ENCODE peak calls at places on chromosome 19, in five cellular contexts. U is OCI-LY7, G is suprapubic skin, I is body of pancreas, S is transverse colon. Y is an unnamed sample. For H3K36me3 and H3K4me1, the result is how much of the 10 kb centered on the place peaks cover.

GRCh38 chr19:52140077-52140710 is 456 bp upstream of the ZNF616 start:
- DNase-seq in S (no peak), G (no peak), I (no peak), U (no peak), Y (no peak)

GRCh38 chr19:41409288-41409687 is 11.7 kb downstream of the BCKDHA start:
- DNase-seq in G (no peak), I (peak), S (no peak), U (no peak), Y (no peak)

GRCh38 chr19:57927587-57927986 is 7.6 kb downstream of the ZNF418 start:
- DNase-seq in I (no peak), G (no peak), U (no peak), S (no peak), Y (no peak)

GRCh38 chr19:6723738-6724137 is 3.3 kb upstream of the C3 start:
- DNase-seq in S (no peak), U (peak), I (no peak), G (no peak), Y (no peak)

GRCh38 chr19:8324186-8325050 is 3.1 kb downstream of the RPS28 start:
- DNase-seq in I (peak), U (peak), S (no peak), G (no peak), Y (no peak)

GRCh38 chr19:39078436-39079200 is 5.5 kb upstream of the ACP7 start:
- DNase-seq in G (no peak), U (no peak), I (no peak), S (no peak), Y (peak)

GRCh38 chr19:41351339-41352245 is 2.1 kb downstream of the TGFB1 start:
- DNase-seq in G (no peak), U (peak), S (peak), I (peak), Y (no peak)

GRCh38 chr19:7920520-7921301 is 573 bp downstream of the SNAPC2 start:
- DNase-seq in U (peak), G (peak), S (peak), I (peak), Y (peak)

GRCh38 chr19:33819875-33820781 is 23.5 kb downstream of the KCTD15 start:
- DNase-seq in S (peak), I (peak), U (peak), G (peak), Y (peak)

GRCh38 chr19:46785054-46785979 is 3.1 kb downstream of the SLC1A5 start:
- DNase-seq in S (no peak), U (peak), G (no peak), I (no peak), Y (no peak)

GRCh38 chr19:33311326-33311682 is 9.0 kb upstream of the CEBPA start:
- DNase-seq in U (no peak), G (no peak), S (peak), I (peak), Y (no peak)

GRCh38 chr19:47377208-47377701 is 28.1 kb downstream of the DHX34 start:
- DNase-seq in U (no peak), S (no peak), G (no peak), I (peak), Y (no peak)

GRCh38 chr19:49071860-49072547 is 495 bp downstream of the KCNA7 start:
- DNase-seq in S (no peak), I (no peak), U (no peak), G (no peak), Y (no peak)

GRCh38 chr19:41945135-41945766 is 13.9 kb downstream of the RABAC1 start:
- DNase-seq in S (peak), U (peak), G (no peak), I (peak), Y (no peak)

GRCh38 chr19:43594710-43595604 is 977 bp downstream of the IRGQ start:
- DNase-seq in I (peak), G (no peak), S (peak), U (peak), Y (no peak)

GRCh38 chr19:9009935-9010651 is at the start of gene MUC16:
- DNase-seq in G (no peak), U (no peak), S (no peak), I (no peak), Y (no peak)

GRCh38 chr19:8456064-8456463 is 11.3 kb downstream of the HNRNPM start:
- DNase-seq in G (no peak), U (no peak), S (no peak), I (peak), Y (no peak)

DNA sequence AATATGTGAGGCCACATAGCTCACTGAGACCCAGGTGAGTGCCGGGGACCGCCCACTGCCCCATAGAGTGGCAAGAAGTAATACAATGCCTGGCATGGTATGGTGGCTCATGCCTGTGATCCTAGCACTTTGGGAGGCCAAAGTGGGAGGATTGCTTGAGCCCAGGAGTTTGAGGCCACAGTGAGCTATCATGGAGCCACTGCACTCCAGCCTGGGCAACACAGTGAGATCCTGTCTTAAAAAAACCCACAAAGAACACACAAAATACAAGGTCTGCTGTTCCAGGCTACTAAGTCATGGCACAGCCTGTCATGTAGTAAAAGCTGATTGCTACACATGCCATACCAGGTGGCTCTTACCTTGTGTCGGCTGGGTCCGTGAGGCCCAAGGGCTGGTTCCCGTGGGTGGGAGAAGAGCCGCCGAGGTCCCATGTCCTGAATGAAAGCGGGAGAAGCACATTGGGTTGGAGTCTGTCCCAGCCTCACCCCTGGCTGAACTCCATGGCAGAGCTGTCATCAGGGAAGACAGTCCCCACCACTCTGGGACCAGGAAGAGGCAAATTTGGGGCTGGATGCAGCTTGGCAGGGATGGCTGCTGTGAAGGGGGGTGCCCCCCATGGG is 3.1 kb upstream of the FDX2 start:
- DNase-seq in S (no peak), G (no peak), I (no peak), U (no peak), Y (no peak)
- H3K36me3 ChIP-seq in S (under half), G (half or more), I (under half), U (half or more), Y (half or more)

DNA sequence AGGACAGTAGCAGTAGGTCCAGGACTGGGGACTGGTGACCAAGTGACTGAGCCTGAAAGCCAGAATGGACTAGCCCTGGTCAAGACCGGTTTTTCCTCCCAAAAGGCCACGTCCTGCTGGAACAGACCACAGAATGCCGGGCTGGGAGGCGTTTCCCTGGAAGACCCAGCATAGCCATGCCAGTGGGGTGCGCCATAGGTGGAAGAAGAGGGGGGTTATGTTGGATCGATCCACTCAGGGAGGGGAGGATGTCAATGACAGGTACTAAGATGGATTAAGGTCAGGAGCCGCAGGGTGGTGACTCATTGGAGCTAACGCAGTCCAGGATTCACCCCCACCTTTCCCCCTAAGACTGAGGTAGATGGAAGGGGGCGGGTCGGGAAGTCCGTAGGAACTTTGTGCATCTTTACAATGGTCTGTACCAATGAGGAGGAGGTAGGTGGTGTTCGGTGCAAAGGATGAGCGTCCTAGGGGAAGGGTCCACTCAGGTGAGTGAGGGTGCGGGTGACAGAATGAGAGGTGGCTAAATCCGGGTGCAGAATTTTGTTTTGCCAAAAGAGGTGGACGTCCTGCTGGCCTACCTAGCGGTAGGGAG is 21.0 kb downstream of the VASP start:
- DNase-seq in S (no peak), I (peak), G (no peak), U (no peak), Y (peak)
- H3K4me1 ChIP-seq in S (under half), I (under half), G (under half), U (under half), Y (under half)

DNA sequence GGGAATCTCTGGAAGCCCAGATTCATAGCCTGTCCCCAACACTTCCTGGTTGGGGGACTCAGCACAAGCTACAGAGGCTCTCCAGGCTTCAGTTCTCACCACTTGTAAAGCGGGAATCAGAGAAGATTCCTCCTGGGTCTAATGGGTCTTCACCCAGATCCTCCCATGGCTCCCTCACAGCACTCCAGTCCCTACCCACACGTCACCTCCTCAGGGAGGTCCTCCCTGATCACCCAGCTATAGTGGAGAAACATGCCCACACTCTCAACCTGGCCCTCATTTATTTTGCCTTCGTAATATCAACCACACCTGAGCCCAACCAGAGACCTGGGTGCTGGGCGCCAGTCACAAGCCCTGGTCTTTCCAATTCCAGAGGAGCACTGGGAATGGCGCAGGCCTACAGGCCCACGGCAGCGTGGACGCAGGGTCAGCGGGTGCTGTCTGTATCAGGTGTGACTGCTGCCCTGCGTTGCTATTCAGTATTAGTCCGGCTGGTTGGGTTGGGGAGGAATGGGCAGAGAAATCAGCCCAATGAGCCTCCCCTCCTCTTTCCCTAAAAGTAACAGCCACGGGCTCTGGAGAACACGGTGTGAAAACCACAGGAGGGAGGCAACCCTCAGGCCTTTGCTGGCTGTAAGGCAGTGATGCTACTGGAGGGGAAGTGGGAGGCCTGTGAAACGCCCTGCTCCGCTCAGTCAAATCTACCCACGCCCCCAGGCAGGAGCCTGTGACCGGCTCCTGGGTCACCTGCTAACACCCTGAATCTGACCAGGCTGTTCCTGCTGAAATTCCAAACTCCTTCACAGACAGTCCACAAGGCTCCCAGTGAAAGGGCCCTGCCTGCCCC is 5.2 kb downstream of the AKT2 start:
- DNase-seq in I (no peak), S (no peak), U (peak), G (no peak), Y (no peak)
- H3K27ac ChIP-seq in I (peak), S (peak), U (peak), G (peak), Y (no peak)

GRCh38 chr19:2199861-2200623 is 36.1 kb downstream of the PLEKHJ1 start:
- DNase-seq in G (no peak), U (no peak), S (no peak), I (no peak), Y (no peak)
- H3K36me3 ChIP-seq in G (under half), U (under half), S (under half), I (under half), Y (under half)

GRCh38 chr19:14197882-14198281 is 8.1 kb downstream of the ADGRL1 start:
- DNase-seq in U (no peak), G (no peak), I (no peak), S (no peak), Y (no peak)

GRCh38 chr19:14198384-14199376 is 7.3 kb downstream of the ADGRL1 start:
- DNase-seq in S (no peak), I (no peak), G (no peak), U (peak), Y (no peak)

GRCh38 chr19:14203258-14203657 is 2.7 kb downstream of the ADGRL1 start:
- DNase-seq in S (no peak), G (no peak), I (no peak), U (no peak), Y (no peak)
- H3K4me1 ChIP-seq in S (under half), G (under half), I (under half), U (under half), Y (under half)

GRCh38 chr19:18086590-18087138 is at the start of gene IL12RB1:
- DNase-seq in S (peak), G (no peak), U (peak), I (no peak), Y (no peak)
- H3K27ac ChIP-seq in S (peak), G (no peak), U (peak), I (no peak), Y (no peak)

GRCh38 chr19:3423183-3423829 is 56.9 kb downstream of the NFIC start:
- DNase-seq in S (no peak), I (no peak), G (no peak), U (no peak), Y (no peak)
- H3K36me3 ChIP-seq in S (under half), I (under half), G (under half), U (under half), Y (under half)

DNA sequence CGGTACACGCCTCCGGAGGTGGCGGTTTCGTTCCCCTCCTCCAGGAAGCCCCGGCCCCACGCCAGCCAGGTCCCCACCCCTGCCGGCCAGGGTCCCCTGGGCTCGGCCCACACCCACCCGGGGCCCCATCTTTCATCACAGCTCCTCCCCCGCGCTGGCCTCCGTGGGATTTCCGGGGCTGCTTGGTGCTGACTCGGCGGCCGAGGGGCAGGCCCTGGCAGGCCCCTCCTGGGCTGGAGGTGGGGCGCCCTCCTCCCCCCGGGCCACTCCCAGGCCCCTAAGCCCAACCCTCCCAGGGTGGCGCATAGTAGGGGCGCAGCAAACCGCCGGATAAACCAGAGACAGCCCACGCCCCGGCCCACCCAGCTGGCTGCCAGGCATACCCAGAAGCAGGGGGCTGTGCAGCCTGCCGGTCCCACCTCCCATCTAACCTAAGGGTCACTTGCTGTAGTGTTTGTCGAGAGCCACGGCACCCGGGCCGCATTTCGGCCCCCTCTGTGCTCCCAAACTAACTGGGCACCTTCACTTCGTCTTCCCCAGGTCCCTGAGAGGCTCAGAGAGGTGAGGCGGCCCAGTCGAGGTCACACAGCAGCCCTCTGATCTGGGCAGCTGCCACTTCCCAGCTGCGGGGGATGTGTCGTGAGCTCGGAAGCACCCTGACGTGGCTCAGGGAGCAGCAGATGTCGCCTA is 6.6 kb downstream of the ZBTB7A start:
- DNase-seq in G (peak), S (peak), U (peak), I (peak), Y (peak)
- H3K4me1 ChIP-seq in G (half or more), S (half or more), U (under half), I (half or more), Y (under half)

Y was measured in RWPE2.